ENCODE peak calls at places on chromosome 1, in ten cellular contexts. One of them, this sample, is unnamed.

GRCh38 chr1:18093193-18093592 is 14.4 kb upstream of the IGSF21 start:
- DNase-seq in fibroblast of mammary gland: no peak
- DNase-seq in heart right ventricle: no peak
- DNase-seq in T-helper 1 cell: no peak
- DNase-seq in GM23248: no peak
- DNase-seq in stimulated activated CD4-positive, alpha-beta T cell treated with anti-CD3 and anti-CD28 coated beads, Interleukin-4, amount 100 ng/mL, for 48 hours: no peak
- DNase-seq in astrocyte of the spinal cord: no peak
- DNase-seq in AG10803: no peak
- DNase-seq in RCC 7860: no peak
- DNase-seq in iPS-NIHi11: no peak
- DNase-seq in this sample: peak

GRCh38 chr1:204283711-204284651 is 70.2 kb upstream of the GOLT1A start:
- DNase-seq in fibroblast of mammary gland: no peak
- DNase-seq in heart right ventricle: peak
- DNase-seq in T-helper 1 cell: no peak
- DNase-seq in GM23248: no peak
- DNase-seq in stimulated activated CD4-positive, alpha-beta T cell treated with anti-CD3 and anti-CD28 coated beads, Interleukin-4, amount 100 ng/mL, for 48 hours: no peak
- DNase-seq in astrocyte of the spinal cord: no peak
- DNase-seq in AG10803: no peak
- DNase-seq in RCC 7860: no peak
- DNase-seq in iPS-NIHi11: no peak
- DNase-seq in this sample: no peak

GRCh38 chr1:199786695-199787094 is 240.8 kb upstream of the NR5A2 start:
- DNase-seq in fibroblast of mammary gland: no peak
- DNase-seq in heart right ventricle: no peak
- DNase-seq in T-helper 1 cell: no peak
- DNase-seq in GM23248: no peak
- DNase-seq in stimulated activated CD4-positive, alpha-beta T cell treated with anti-CD3 and anti-CD28 coated beads, Interleukin-4, amount 100 ng/mL, for 48 hours: no peak
- DNase-seq in astrocyte of the spinal cord: no peak
- DNase-seq in AG10803: no peak
- DNase-seq in RCC 7860: no peak
- DNase-seq in iPS-NIHi11: no peak
- DNase-seq in this sample: no peak

GRCh38 chr1:220528679-220529529 is 968 bp downstream of the MARK1 start:
- DNase-seq in fibroblast of mammary gland: no peak
- DNase-seq in heart right ventricle: peak
- DNase-seq in T-helper 1 cell: no peak
- DNase-seq in GM23248: peak
- DNase-seq in stimulated activated CD4-positive, alpha-beta T cell treated with anti-CD3 and anti-CD28 coated beads, Interleukin-4, amount 100 ng/mL, for 48 hours: no peak
- DNase-seq in astrocyte of the spinal cord: no peak
- DNase-seq in AG10803: no peak
- DNase-seq in RCC 7860: no peak
- DNase-seq in iPS-NIHi11: peak
- DNase-seq in this sample: peak

GRCh38 chr1:227764019-227764391 is 28.8 kb downstream of the SNAP47 start:
- DNase-seq in fibroblast of mammary gland: peak
- DNase-seq in heart right ventricle: no peak
- DNase-seq in T-helper 1 cell: no peak
- DNase-seq in GM23248: peak
- DNase-seq in stimulated activated CD4-positive, alpha-beta T cell treated with anti-CD3 and anti-CD28 coated beads, Interleukin-4, amount 100 ng/mL, for 48 hours: no peak
- DNase-seq in astrocyte of the spinal cord: peak
- DNase-seq in AG10803: peak
- DNase-seq in RCC 7860: no peak
- DNase-seq in iPS-NIHi11: no peak
- DNase-seq in this sample: no peak

GRCh38 chr1:100077525-100077924 is 55.2 kb downstream of the SASS6 start:
- DNase-seq in fibroblast of mammary gland: no peak
- DNase-seq in heart right ventricle: no peak
- DNase-seq in T-helper 1 cell: no peak
- DNase-seq in GM23248: no peak
- DNase-seq in stimulated activated CD4-positive, alpha-beta T cell treated with anti-CD3 and anti-CD28 coated beads, Interleukin-4, amount 100 ng/mL, for 48 hours: no peak
- DNase-seq in astrocyte of the spinal cord: peak
- DNase-seq in AG10803: no peak
- DNase-seq in RCC 7860: no peak
- DNase-seq in iPS-NIHi11: no peak
- DNase-seq in this sample: no peak

GRCh38 chr1:206788487-206789050 is 16.3 kb upstream of the IL10 start:
- DNase-seq in fibroblast of mammary gland: no peak
- DNase-seq in heart right ventricle: no peak
- DNase-seq in T-helper 1 cell: no peak
- DNase-seq in GM23248: no peak
- DNase-seq in stimulated activated CD4-positive, alpha-beta T cell treated with anti-CD3 and anti-CD28 coated beads, Interleukin-4, amount 100 ng/mL, for 48 hours: no peak
- DNase-seq in astrocyte of the spinal cord: no peak
- DNase-seq in AG10803: peak
- DNase-seq in RCC 7860: no peak
- DNase-seq in iPS-NIHi11: no peak
- DNase-seq in this sample: no peak

GRCh38 chr1:232142403-232143314 is 487.3 kb downstream of the SIPA1L2 start:
- DNase-seq in fibroblast of mammary gland: peak
- DNase-seq in heart right ventricle: peak
- DNase-seq in T-helper 1 cell: no peak
- DNase-seq in GM23248: peak
- DNase-seq in stimulated activated CD4-positive, alpha-beta T cell treated with anti-CD3 and anti-CD28 coated beads, Interleukin-4, amount 100 ng/mL, for 48 hours: no peak
- DNase-seq in astrocyte of the spinal cord: peak
- DNase-seq in AG10803: peak
- DNase-seq in RCC 7860: peak
- DNase-seq in iPS-NIHi11: no peak
- DNase-seq in this sample: peak

GRCh38 chr1:182679684-182680083 is 4.7 kb downstream of the RGS8 start:
- DNase-seq in fibroblast of mammary gland: no peak
- DNase-seq in heart right ventricle: peak
- DNase-seq in T-helper 1 cell: no peak
- DNase-seq in GM23248: no peak
- DNase-seq in stimulated activated CD4-positive, alpha-beta T cell treated with anti-CD3 and anti-CD28 coated beads, Interleukin-4, amount 100 ng/mL, for 48 hours: no peak
- DNase-seq in astrocyte of the spinal cord: no peak
- DNase-seq in AG10803: no peak
- DNase-seq in RCC 7860: no peak
- DNase-seq in iPS-NIHi11: no peak
- DNase-seq in this sample: no peak

GRCh38 chr1:213723187-213723586 is 264.6 kb upstream of the PROX1 start:
- DNase-seq in fibroblast of mammary gland: no peak
- DNase-seq in heart right ventricle: no peak
- DNase-seq in T-helper 1 cell: no peak
- DNase-seq in GM23248: no peak
- DNase-seq in stimulated activated CD4-positive, alpha-beta T cell treated with anti-CD3 and anti-CD28 coated beads, Interleukin-4, amount 100 ng/mL, for 48 hours: no peak
- DNase-seq in astrocyte of the spinal cord: no peak
- DNase-seq in AG10803: no peak
- DNase-seq in RCC 7860: no peak
- DNase-seq in iPS-NIHi11: no peak
- DNase-seq in this sample: no peak

GRCh38 chr1:9230869-9231533 is 3.6 kb upstream of the H6PD start:
- DNase-seq in fibroblast of mammary gland: no peak
- DNase-seq in heart right ventricle: no peak
- DNase-seq in T-helper 1 cell: no peak
- DNase-seq in GM23248: no peak
- DNase-seq in stimulated activated CD4-positive, alpha-beta T cell treated with anti-CD3 and anti-CD28 coated beads, Interleukin-4, amount 100 ng/mL, for 48 hours: no peak
- DNase-seq in astrocyte of the spinal cord: no peak
- DNase-seq in AG10803: no peak
- DNase-seq in RCC 7860: peak
- DNase-seq in iPS-NIHi11: no peak
- DNase-seq in this sample: no peak

GRCh38 chr1:85059563-85059962 is 11.3 kb upstream of the MCOLN3 start:
- DNase-seq in fibroblast of mammary gland: no peak
- DNase-seq in heart right ventricle: no peak
- DNase-seq in T-helper 1 cell: no peak
- DNase-seq in GM23248: no peak
- DNase-seq in stimulated activated CD4-positive, alpha-beta T cell treated with anti-CD3 and anti-CD28 coated beads, Interleukin-4, amount 100 ng/mL, for 48 hours: no peak
- DNase-seq in astrocyte of the spinal cord: no peak
- DNase-seq in AG10803: no peak
- DNase-seq in RCC 7860: no peak
- DNase-seq in iPS-NIHi11: no peak
- DNase-seq in this sample: no peak

GRCh38 chr1:26861286-26861701 is 1.7 kb upstream of the SFN start:
- DNase-seq in fibroblast of mammary gland: peak
- DNase-seq in heart right ventricle: no peak
- DNase-seq in T-helper 1 cell: no peak
- DNase-seq in GM23248: peak
- DNase-seq in stimulated activated CD4-positive, alpha-beta T cell treated with anti-CD3 and anti-CD28 coated beads, Interleukin-4, amount 100 ng/mL, for 48 hours: no peak
- DNase-seq in astrocyte of the spinal cord: peak
- DNase-seq in AG10803: peak
- DNase-seq in RCC 7860: peak
- DNase-seq in iPS-NIHi11: no peak
- DNase-seq in this sample: peak

This sample was measured in endodermal cell.